ENCODE peak calls at places on chromosomes 12 and 14, in seven cellular contexts. A, B, T, S, F, V and Y are unnamed samples.
A peak's percentile ranks its signal among the peaks of the same experiment; 100 is the strongest.

GRCh38 chr14:90499121-90499520 is 102.3 kb downstream of the CALM1 start:
- DNase-seq in A (no peak), B (no peak), T (no peak), S (peak; percentile 18), F (no peak), V (peak; percentile 35), Y (no peak)

GRCh38 chr12:68378859-68379628 is 46.9 kb upstream of the MDM1 start:
- DNase-seq in A (no peak), B (peak; percentile 82), T (no peak), S (no peak), F (no peak), V (no peak), Y (peak; percentile 89)

GRCh38 chr12:100450726-100451125 is 22.9 kb upstream of the NR1H4 start:
- DNase-seq in A (no peak), B (no peak), T (no peak), S (no peak), F (no peak), V (no peak), Y (no peak)

GRCh38 chr12:88243886-88244491 is 101.9 kb downstream of the TMTC3 start:
- DNase-seq in A (no peak), B (no peak), T (no peak), S (no peak), F (no peak), V (no peak), Y (no peak)

GRCh38 chr12:79020106-79020505 is 155.5 kb downstream of the SYT1 start:
- DNase-seq in A (no peak), B (peak; percentile 5), T (no peak), S (no peak), F (no peak), V (no peak), Y (peak; percentile 13)

GRCh38 chr12:106097011-106097410 is 41.7 kb downstream of the NUAK1 start:
- DNase-seq in A (no peak), B (peak; percentile 62), T (no peak), S (no peak), F (no peak), V (no peak), Y (no peak)

GRCh38 chr14:94622653-94623421 is 10.6 kb downstream of the SERPINA3 start:
- DNase-seq in A (no peak), B (no peak), T (no peak), S (no peak), F (no peak), V (no peak), Y (peak; percentile 19)

GRCh38 chr12:96401061-96401871 is 1.0 kb upstream of the CDK17 start:
- DNase-seq in A (peak; percentile 82), B (peak; percentile 81), T (no peak), S (no peak), F (peak; percentile 19), V (no peak), Y (peak; percentile 91)

GRCh38 chr14:92607702-92608429 is 94.3 kb downstream of the RIN3 start:
- DNase-seq in A (no peak), B (peak; percentile 97), T (no peak), S (no peak), F (no peak), V (no peak), Y (peak; percentile 79)

GRCh38 chr12:52380271-52380694 is 5.2 kb downstream of the KRT84 start:
- DNase-seq in A (no peak), B (peak; percentile 54), T (peak; percentile 57), S (no peak), F (peak; percentile 37), V (peak; percentile 74), Y (peak; percentile 46)

GRCh38 chr12:86801439-86801838 is 545.2 kb upstream of the MGAT4C start:
- DNase-seq in A (no peak), B (peak; percentile 67), T (no peak), S (no peak), F (no peak), V (no peak), Y (no peak)

GRCh38 chr14:71534506-71534905 is 397.7 kb upstream of the RGS6 start:
- DNase-seq in A (no peak), B (no peak), T (no peak), S (no peak), F (no peak), V (no peak), Y (no peak)

GRCh38 chr12:113196996-113197395 is 11.5 kb downstream of the RITA1 start:
- DNase-seq in A (peak; percentile 87), B (peak; percentile 88), T (peak; percentile 67), S (no peak), F (no peak), V (peak; percentile 75), Y (peak; percentile 86)

GRCh38 chr12:77615331-77615730 is 215.4 kb upstream of the NAV3 start:
- DNase-seq in A (peak; percentile 7), B (peak; percentile 33), T (no peak), S (no peak), F (no peak), V (no peak), Y (no peak)

GRCh38 chr12:68675098-68675842 is 11.5 kb upstream of the NUP107 start:
- DNase-seq in A (peak; percentile 41), B (no peak), T (no peak), S (no peak), F (no peak), V (no peak), Y (no peak)

GRCh38 chr12:131007031-131007793 is 53.5 kb downstream of the ADGRD1 start:
- DNase-seq in A (no peak), B (no peak), T (no peak), S (no peak), F (peak; percentile 71), V (peak; percentile 79), Y (no peak)

GRCh38 chr14:52325126-52325525 is 11.0 kb downstream of the PTGER2 start:
- DNase-seq in A (peak; percentile 72), B (peak; percentile 21), T (no peak), S (no peak), F (no peak), V (no peak), Y (peak; percentile 64)

GRCh38 chr12:121388421-121388981 is 11.4 kb upstream of the RNF34 start:
- DNase-seq in A (no peak), B (peak; percentile 79), T (no peak), S (no peak), F (no peak), V (no peak), Y (peak; percentile 32)

GRCh38 chr14:67228325-67228984 is 12.8 kb upstream of the PALS1 start:
- DNase-seq in A (no peak), B (peak; percentile 67), T (no peak), S (no peak), F (no peak), V (no peak), Y (no peak)

GRCh38 chr14:57508756-57509155 is 15.1 kb upstream of the CCDC198 start:
- DNase-seq in A (no peak), B (no peak), T (no peak), S (no peak), F (no peak), V (no peak), Y (no peak)

GRCh38 chr12:71392521-71393145 is 47.0 kb upstream of the LGR5 start:
- DNase-seq in A (peak; percentile 63), B (peak; percentile 84), T (no peak), S (no peak), F (no peak), V (no peak), Y (peak; percentile 82)

GRCh38 chr12:20646239-20646827 is 48.8 kb upstream of the SLCO1C1 start:
- DNase-seq in A (peak; percentile 34), B (peak; percentile 54), T (no peak), S (no peak), F (no peak), V (no peak), Y (peak; percentile 72)

GRCh38 chr14:104296388-104297312 is 158.3 kb downstream of the KIF26A start:
- DNase-seq in A (no peak), B (no peak), T (no peak), S (peak; percentile 61), F (peak; percentile 13), V (peak; percentile 72), Y (no peak)

GRCh38 chr12:51639361-51639760 is 48.3 kb downstream of the SCN8A start:
- DNase-seq in A (no peak), B (peak; percentile 24), T (no peak), S (no peak), F (no peak), V (no peak), Y (no peak)

DNA sequence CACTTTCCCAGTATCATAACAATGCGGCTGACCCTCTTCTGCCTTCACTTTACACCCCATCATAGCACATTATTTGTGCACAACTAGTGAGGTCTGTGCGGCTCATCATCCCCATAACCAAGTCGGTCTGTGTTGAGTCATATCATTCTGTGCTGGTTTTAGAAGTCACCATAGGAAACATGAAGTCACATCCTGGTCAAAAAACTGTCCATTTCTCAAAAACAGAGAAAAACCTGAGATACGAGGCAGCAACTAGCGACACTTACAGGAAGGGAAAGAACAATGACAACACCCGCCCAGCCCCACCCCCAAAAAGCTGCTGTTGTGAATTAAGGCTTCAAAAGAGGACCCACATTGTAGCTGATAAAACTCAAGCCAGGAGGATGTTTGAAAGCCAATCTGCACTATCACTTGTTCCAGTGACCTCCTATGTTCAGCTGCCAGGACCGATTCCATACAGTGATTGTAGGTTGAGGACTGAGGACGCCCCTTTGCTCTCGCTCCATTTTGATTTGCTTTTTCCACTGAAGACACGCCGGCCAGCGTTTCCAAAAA is 87.7 kb downstream of the DUSP16 start:
- DNase-seq in A (no peak), B (no peak), T (no peak), S (no peak), F (no peak), V (no peak), Y (no peak)
- H3K4me1 ChIP-seq in A (no peaks in the 10 kb centered on the region), B (peaks cover 10% of the 10 kb centered on the region), T (peaks cover 7% of the 10 kb centered on the region), S (no peaks in the 10 kb centered on the region), F (peaks cover 17% of the 10 kb centered on the region), V (no peaks in the 10 kb centered on the region), Y (no peaks in the 10 kb centered on the region)

DNA sequence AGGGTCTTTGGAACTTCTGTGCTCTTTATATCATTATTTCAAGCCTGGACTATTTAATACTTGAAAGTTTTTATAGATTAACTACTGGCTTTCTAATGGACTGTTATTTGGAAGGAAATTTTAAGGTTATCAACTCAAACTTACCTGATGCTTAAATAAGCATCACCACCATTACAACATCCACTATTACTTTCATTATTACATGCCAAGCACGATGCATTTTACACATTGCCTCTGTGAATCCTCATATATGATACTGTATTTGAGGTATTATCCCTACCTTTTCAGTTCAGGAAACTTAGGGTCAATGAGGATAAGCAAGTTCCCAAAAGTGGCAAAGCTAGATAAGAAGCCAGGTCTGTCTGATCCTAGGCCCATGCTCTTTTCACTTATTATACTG is 12.4 kb downstream of the ZBTB1 start:
- DNase-seq in A (no peak), B (no peak), T (no peak), S (no peak), F (no peak), V (no peak), Y (no peak)
- H3K4me1 ChIP-seq in A (no peaks in the 10 kb centered on the region), B (peaks cover 24% of the 10 kb centered on the region), T (peaks cover 8% of the 10 kb centered on the region), S (no peaks in the 10 kb centered on the region), F (peaks cover 49% of the 10 kb centered on the region), V (peaks cover 3% of the 10 kb centered on the region), Y (peaks cover 23% of the 10 kb centered on the region)

GRCh38 chr14:69612014-69612758 is 790 bp downstream of the SUSD6 start:
- DNase-seq in A (peak; percentile 61), B (peak; percentile 37), T (no peak), S (peak; percentile 73), F (peak; percentile 32), V (peak; percentile 80), Y (peak; percentile 71)
- H3K4me1 ChIP-seq in A (peaks cover 66% of the 10 kb centered on the region), B (peaks cover 27% of the 10 kb centered on the region), T (peaks cover 32% of the 10 kb centered on the region), S (peaks cover 30% of the 10 kb centered on the region), F (peaks cover 65% of the 10 kb centered on the region), V (peaks cover 10% of the 10 kb centered on the region), Y (peaks cover 61% of the 10 kb centered on the region)

DNA sequence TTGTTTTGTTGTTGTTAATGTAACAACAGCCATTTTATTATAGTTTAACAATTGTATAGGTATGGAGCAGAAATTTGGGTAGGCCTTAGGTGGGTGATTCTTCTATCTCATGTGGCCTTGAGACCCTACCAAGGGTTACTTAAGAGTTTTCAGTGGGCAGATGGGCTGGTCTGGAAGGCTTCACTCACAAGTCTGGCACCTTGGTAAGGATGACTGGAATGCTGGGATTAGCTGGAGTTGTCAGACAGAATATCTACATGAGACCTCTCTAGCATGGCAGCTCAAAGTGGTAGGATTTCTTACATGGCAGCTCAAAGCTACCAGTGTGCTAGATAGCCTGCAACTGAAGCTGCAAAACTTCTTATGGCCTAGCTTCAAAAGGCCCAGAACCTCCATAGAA is 2.2 kb upstream of the MARS1 start:
- DNase-seq in A (no peak), B (no peak), T (no peak), S (no peak), F (no peak), V (no peak), Y (no peak)
- H3K4me1 ChIP-seq in A (peaks cover 33% of the 10 kb centered on the region), B (peaks cover 10% of the 10 kb centered on the region), T (peaks cover 12% of the 10 kb centered on the region), S (peaks cover 9% of the 10 kb centered on the region), F (peaks cover 14% of the 10 kb centered on the region), V (no peaks in the 10 kb centered on the region), Y (peaks cover 9% of the 10 kb centered on the region)